ENCODE peak calls at places on chromosomes 16 and 17, in five cellular contexts. D is K562, A is thoracic aorta, Y is A549, G is ovary. M is an unnamed sample.

GRCh38 chr16:67483731-67484525 is 581 bp upstream of the AGRP start:
- DNase-seq in D (no peak), A (no peak), Y (no peak), G (no peak), M (no peak)

GRCh38 chr16:21704733-21705132 is 41.0 kb downstream of the OTOA start:
- DNase-seq in D (peak), A (no peak), Y (peak), G (no peak), M (no peak)

GRCh38 chr17:64146418-64147109 is 16.6 kb upstream of the ERN1 start:
- DNase-seq in D (peak), A (no peak), Y (peak), G (peak), M (peak)

GRCh38 chr16:24359490-24359889 is 103.4 kb downstream of the CACNG3 start:
- DNase-seq in D (no peak), A (no peak), Y (no peak), G (no peak), M (no peak)

GRCh38 chr16:70638814-70639792 is 7.3 kb upstream of the IL34 start:
- DNase-seq in D (no peak), A (no peak), Y (no peak), G (no peak), M (peak)

GRCh38 chr17:61454932-61455753 is 2.9 kb downstream of the TBX4 start:
- DNase-seq in D (no peak), A (no peak), Y (no peak), G (no peak), M (no peak)

GRCh38 chr17:48259710-48260291 is 152.2 kb downstream of the SNX11 start:
- DNase-seq in D (peak), A (no peak), Y (peak), G (no peak), M (peak)

GRCh38 chr17:33242725-33243124 is 50.4 kb downstream of the ASIC2 start:
- DNase-seq in D (no peak), A (no peak), Y (no peak), G (no peak), M (no peak)

GRCh38 chr16:627458-628239 is 3.1 kb upstream of the WFIKKN1 start:
- DNase-seq in D (peak), A (no peak), Y (peak), G (peak), M (no peak)

GRCh38 chr17:43085489-43085888 is 39.7 kb downstream of the BRCA1 start:
- DNase-seq in D (no peak), A (no peak), Y (peak), G (no peak), M (peak)

GRCh38 chr17:2303278-2304188 is at the start of the genes SMG6 and SRR:
- DNase-seq in D (peak), A (peak), Y (peak), G (peak), M (peak)

GRCh38 chr16:85240982-85241924 is 129.0 kb upstream of the CIBAR2 start:
- DNase-seq in D (no peak), A (no peak), Y (no peak), G (no peak), M (no peak)

GRCh38 chr17:71398706-71399620 is 721.9 kb upstream of the SOX9 start:
- DNase-seq in D (no peak), A (no peak), Y (no peak), G (no peak), M (peak)

GRCh38 chr17:17933775-17934174 is 38.4 kb downstream of the TOM1L2 start:
- DNase-seq in D (no peak), A (no peak), Y (no peak), G (no peak), M (no peak)

GRCh38 chr16:80946481-80946880 is 60.2 kb downstream of the CMC2 start:
- DNase-seq in D (no peak), A (no peak), Y (no peak), G (no peak), M (no peak)

GRCh38 chr16:81937305-81938038 is 73.8 kb downstream of the SDR42E1 start:
- DNase-seq in D (no peak), A (no peak), Y (no peak), G (no peak), M (peak)

GRCh38 chr16:70304892-70305448 is 6.0 kb downstream of the DDX19B start:
- DNase-seq in D (no peak), A (no peak), Y (no peak), G (no peak), M (no peak)

GRCh38 chr17:29383687-29384086 is 6.5 kb upstream of the TAOK1 start:
- DNase-seq in D (no peak), A (no peak), Y (no peak), G (no peak), M (no peak)

GRCh38 chr16:29744541-29745101 is 1.2 kb downstream of the C16orf54 start:
- DNase-seq in D (no peak), A (no peak), Y (no peak), G (no peak), M (no peak)

GRCh38 chr16:84647830-84648594 is at the start of gene KLHL36:
- DNase-seq in D (peak), A (no peak), Y (peak), G (peak), M (peak)

GRCh38 chr16:2874584-2875362 is 8.2 kb upstream of the FLYWCH2 start:
- DNase-seq in D (peak), A (peak), Y (peak), G (peak), M (peak)

GRCh38 chr17:81898029-81898866 is 3.8 kb upstream of the NPB start:
- DNase-seq in D (no peak), A (no peak), Y (peak), G (no peak), M (peak)

GRCh38 chr16:19879241-19879792 is 5.3 kb downstream of the GPRC5B start:
- DNase-seq in D (no peak), A (no peak), Y (peak), G (no peak), M (peak)

GRCh38 chr16:13756411-13756810 is 163.5 kb upstream of the ERCC4 start:
- DNase-seq in D (no peak), A (no peak), Y (no peak), G (no peak), M (no peak)

GRCh38 chr16:85432606-85433005 is 180.5 kb upstream of the GSE1 start:
- DNase-seq in D (no peak), A (no peak), Y (no peak), G (no peak), M (no peak)

GRCh38 chr17:46851029-46851741 is at the start of gene WNT9B:
- DNase-seq in D (peak), A (no peak), Y (peak), G (no peak), M (no peak)

GRCh38 chr17:1490643-1491405 is 1.7 kb downstream of the MYO1C start:
- DNase-seq in D (peak), A (no peak), Y (peak), G (peak), M (no peak)

GRCh38 chr16:82507271-82507670 is 119.5 kb upstream of the CDH13 start:
- DNase-seq in D (no peak), A (no peak), Y (no peak), G (no peak), M (no peak)

GRCh38 chr17:623121-623520 is 91.5 kb downstream of the VPS53 start:
- DNase-seq in D (no peak), A (no peak), Y (no peak), G (no peak), M (no peak)

GRCh38 chr16:27286446-27286845 is 17.9 kb upstream of the NSMCE1 start:
- DNase-seq in D (no peak), A (peak), Y (peak), G (no peak), M (peak)

GRCh38 chr16:15857779-15858560 is 1.1 kb upstream of the MYH11 start:
- DNase-seq in D (no peak), A (no peak), Y (no peak), G (peak), M (peak)

GRCh38 chr16:84088695-84089395 is 27.9 kb downstream of the MBTPS1 start:
- DNase-seq in D (no peak), A (no peak), Y (peak), G (no peak), M (no peak)

GRCh38 chr16:10611825-10612342 is 31.5 kb upstream of the EMP2 start:
- DNase-seq in D (no peak), A (no peak), Y (no peak), G (no peak), M (no peak)

GRCh38 chr17:996554-997344 is at the start of gene TIMM22:
- DNase-seq in D (peak), A (peak), Y (peak), G (peak), M (peak)

GRCh38 chr17:8965394-8966168 is at the start of gene PIK3R5:
- DNase-seq in D (peak), A (no peak), Y (no peak), G (no peak), M (no peak)

GRCh38 chr16:64627781-64628180 is 494.1 kb downstream of the CDH11 start:
- DNase-seq in D (no peak), A (no peak), Y (no peak), G (no peak), M (no peak)

DNA sequence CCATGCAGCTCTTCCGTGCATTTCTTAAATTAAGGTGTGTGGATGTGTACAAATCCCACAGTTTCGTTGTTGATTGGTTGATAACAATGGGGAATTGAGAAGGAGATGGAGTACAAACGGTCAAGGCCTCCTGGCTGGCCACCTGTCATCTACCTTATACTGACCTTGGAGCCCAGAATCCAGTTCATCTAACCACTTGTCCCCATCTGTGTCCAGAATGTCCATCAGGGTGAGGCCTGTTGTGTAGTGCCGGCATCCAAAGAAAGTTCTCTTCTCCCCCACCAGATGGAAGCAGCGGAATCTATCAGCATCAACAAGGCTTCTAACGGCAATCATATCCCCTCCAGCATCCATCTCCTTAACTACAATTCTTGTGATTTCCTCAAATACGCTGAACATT is 1.5 kb downstream of the GSDMB start:
- DNase-seq in D (peak), A (no peak), Y (peak), G (no peak), M (peak)
- H3K4me3 ChIP-seq in D (no peak), A (no peak), Y (no peak), G (no peak), M (no peak)

DNA sequence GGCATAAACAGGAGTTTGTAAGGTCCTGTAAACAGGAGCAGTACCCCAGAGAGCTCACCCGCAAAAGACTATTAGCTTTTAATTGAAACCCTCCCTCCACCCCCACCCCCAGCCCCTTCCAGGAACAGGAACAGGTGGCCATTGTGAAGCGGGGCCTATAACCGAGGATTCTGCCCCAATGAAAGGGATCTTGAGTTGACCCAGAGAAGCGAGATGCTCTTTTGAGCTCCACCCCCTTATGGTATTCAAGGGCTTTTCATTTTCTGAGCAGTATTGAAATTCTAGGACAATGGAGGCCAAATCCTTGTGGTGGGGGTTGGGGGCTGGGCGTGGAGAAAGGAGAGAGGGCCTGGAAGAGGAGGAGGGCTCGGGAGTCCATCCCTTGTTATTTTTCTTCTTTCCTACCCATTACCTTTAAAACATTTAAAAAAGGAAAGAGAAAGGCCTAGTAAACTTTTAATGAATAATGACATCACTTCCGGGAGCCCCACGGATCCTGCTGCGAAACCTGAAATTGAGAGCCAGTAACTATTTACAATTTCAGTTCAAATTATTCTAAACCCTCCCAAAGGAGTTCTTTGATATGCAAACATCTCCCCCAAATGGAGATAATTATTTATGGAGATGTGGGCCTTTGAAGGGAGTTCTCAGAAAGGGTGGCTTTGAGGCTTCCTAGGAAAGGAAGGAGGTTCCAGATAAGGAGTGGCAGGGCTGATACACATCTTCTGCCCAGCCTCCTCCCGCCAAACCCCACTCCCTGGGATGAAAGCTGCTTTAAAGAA is 30.5 kb downstream of the HS3ST3B1 start:
- DNase-seq in D (peak), A (no peak), Y (no peak), G (no peak), M (no peak)
- TF ChIP-seq CTCF in D (no peak), A (no peak), Y (no peak), G (no peak), M (no peak)

GRCh38 chr16:49440156-49441065 is 66.8 kb downstream of the C16orf78 start:
- DNase-seq in D (no peak), A (no peak), Y (no peak), G (no peak), M (no peak)

GRCh38 chr16:49439676-49440075 is 66.1 kb downstream of the C16orf78 start:
- DNase-seq in D (no peak), A (no peak), Y (no peak), G (no peak), M (no peak)

GRCh38 chr16:49442805-49443204 is 69.2 kb downstream of the C16orf78 start:
- DNase-seq in D (no peak), A (no peak), Y (no peak), G (no peak), M (no peak)

GRCh38 chr16:49443576-49443975 is 70.0 kb downstream of the C16orf78 start:
- DNase-seq in D (no peak), A (no peak), Y (no peak), G (no peak), M (no peak)

GRCh38 chr16:49441366-49441780 is 67.8 kb downstream of the C16orf78 start:
- DNase-seq in D (no peak), A (no peak), Y (no peak), G (peak), M (peak)
- H3K4me3 ChIP-seq in D (no peak), A (peak), Y (no peak), G (no peak), M (no peak)

DNA sequence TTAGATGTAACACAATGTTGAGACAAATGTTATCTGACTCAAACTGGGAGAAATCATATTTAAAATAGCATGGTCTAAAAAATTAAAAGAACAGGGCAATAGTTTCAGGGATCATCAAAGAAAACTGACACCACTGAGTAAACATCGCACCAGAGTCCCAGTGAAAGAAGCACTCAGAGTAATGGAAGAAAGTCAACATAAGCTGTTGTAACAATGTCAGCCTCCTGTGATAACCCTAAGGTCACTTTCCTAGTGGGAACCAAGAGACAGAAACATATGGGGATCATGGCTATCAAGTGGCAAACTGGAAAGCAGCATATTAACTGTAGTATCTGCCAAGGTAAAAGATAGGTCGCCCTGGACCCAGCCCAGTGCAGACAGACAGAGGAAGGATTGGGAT is 160.8 kb downstream of the CA10 start:
- DNase-seq in D (no peak), A (no peak), Y (no peak), G (no peak), M (no peak)
- TF ChIP-seq CTCF in D (no peak), A (no peak), Y (no peak), G (no peak), M (no peak)

DNA sequence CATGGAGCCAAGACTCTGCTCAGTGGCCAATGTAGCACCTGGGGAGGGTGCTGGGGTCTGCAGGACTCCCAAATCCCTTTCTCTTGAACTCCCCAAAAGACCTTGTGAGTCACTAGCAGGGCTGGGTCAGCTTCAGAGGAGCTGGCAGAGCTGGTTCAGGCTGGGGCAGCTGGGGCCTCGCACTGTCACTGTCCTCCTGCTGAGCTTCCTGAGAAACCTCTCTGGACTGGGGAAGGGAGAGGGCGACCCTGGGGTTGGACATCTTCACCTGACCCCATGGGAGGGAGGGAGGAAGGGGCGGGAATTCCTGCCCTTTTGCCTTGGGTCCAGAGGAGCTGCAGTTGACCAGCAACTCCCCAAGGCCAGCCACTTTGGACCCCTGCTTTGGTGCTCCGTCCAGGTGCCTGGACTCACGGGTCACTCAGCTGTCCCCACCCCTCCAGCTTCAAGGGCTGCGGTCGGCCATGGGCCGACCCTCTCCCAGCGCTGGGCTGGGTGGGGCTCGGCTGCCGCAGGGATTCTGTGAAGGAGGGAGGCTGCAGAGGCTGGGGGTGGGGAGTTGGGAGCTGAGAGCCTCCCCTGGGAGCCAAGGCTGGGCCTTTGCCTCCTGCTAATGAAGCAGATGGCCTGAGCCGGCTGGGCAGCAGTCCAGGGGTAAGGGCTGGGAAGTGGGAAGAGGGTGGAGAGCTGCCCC is 9.2 kb downstream of the FMNL1 start:
- DNase-seq in D (no peak), A (no peak), Y (peak), G (no peak), M (peak)
- H3K4me3 ChIP-seq in D (no peak), A (no peak), Y (no peak), G (no peak), M (no peak)

DNA sequence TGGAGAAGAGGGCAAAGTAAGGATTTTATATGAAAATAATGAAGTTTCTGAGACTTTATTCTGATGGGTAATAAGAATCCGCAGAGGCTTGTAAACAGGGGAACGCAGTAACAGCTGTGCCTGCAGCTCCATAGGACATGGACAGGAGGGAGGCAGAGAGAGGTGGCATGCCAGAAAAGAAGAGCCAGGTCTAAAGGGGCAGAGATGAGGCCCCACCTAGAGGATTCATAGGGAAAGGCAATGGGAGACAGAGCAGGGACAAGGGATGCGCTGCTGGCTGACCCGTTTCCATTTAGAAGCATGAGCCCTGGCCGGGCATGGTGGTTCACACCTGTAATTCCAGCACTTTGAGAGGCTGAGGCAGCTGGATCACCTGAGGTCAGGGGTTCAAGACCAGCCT is 340.3 kb upstream of the CDH5 start:
- DNase-seq in D (no peak), A (no peak), Y (peak), G (no peak), M (peak)
- TF ChIP-seq CTCF in D (peak), A (no peak), Y (no peak), G (no peak), M (peak)

GRCh38 chr16:57949013-57949412 is 21.9 kb downstream of the CNGB1 start:
- DNase-seq in D (no peak), A (no peak), Y (no peak), G (no peak), M (peak)

GRCh38 chr16:57948027-57948426 is 22.9 kb downstream of the CNGB1 start:
- DNase-seq in D (no peak), A (no peak), Y (no peak), G (no peak), M (no peak)

GRCh38 chr16:57945740-57946138 is 25.2 kb downstream of the CNGB1 start:
- DNase-seq in D (peak), A (no peak), Y (no peak), G (no peak), M (peak)

GRCh38 chr16:57946181-57946801 is 24.6 kb downstream of the CNGB1 start:
- DNase-seq in D (no peak), A (no peak), Y (no peak), G (no peak), M (no peak)

GRCh38 chr16:57944961-57945739 is 25.8 kb downstream of the CNGB1 start:
- DNase-seq in D (no peak), A (no peak), Y (no peak), G (no peak), M (no peak)
- H3K4me3 ChIP-seq in D (no peak), A (no peak), Y (no peak), G (no peak), M (no peak)

M was measured in choroid plexus epithelial cell.